ENCODE peak calls at places on chromosome 14, in nine cellular contexts. P, I, Z, R, E, T, H, Q and J are unnamed samples.

GRCh38 chr14:70245026-70245425 is 56.3 kb upstream of the SLC8A3 start:
- DNase-seq in H (no peak), P (no peak), I (no peak), T (no peak), Q (no peak), E (no peak), Z (no peak), R (no peak), J (no peak)

GRCh38 chr14:55399183-55399582 is 12.4 kb downstream of the ATG14 start:
- DNase-seq in I (no peak), Q (peak; percentile 19), P (no peak), E (no peak), T (no peak), H (no peak), Z (no peak), R (no peak), J (no peak)

GRCh38 chr14:73567951-73568885 is 795 bp upstream of the ACOT2 start:
- DNase-seq in Z (peak; percentile 6), T (no peak), Q (peak; percentile 56), P (no peak), I (no peak), E (peak; percentile 77), R (peak; percentile 41), H (no peak), J (peak; percentile 33)

GRCh38 chr14:33512201-33512600 is 438.7 kb downstream of the EGLN3 start:
- DNase-seq in I (no peak), P (no peak), Z (peak; percentile 88), T (no peak), H (no peak), E (no peak), Q (peak; percentile 45), R (no peak), J (peak; percentile 79)

GRCh38 chr14:74456684-74457083 is 30.7 kb upstream of the SYNDIG1L start:
- DNase-seq in H (no peak), R (no peak), Q (no peak), Z (no peak), E (no peak), I (no peak), T (no peak), P (no peak), J (no peak)

GRCh38 chr14:31127690-31128089 is 79.9 kb downstream of the HECTD1 start:
- DNase-seq in T (peak; percentile 34), H (no peak), P (no peak), E (no peak), R (no peak), Q (no peak), I (no peak), Z (no peak), J (no peak)

GRCh38 chr14:85959063-85959462 is 429.1 kb downstream of the FLRT2 start:
- DNase-seq in Q (no peak), H (no peak), Z (no peak), R (no peak), P (no peak), I (no peak), E (no peak), T (no peak), J (no peak)

GRCh38 chr14:68916358-68916757 is 62.7 kb downstream of the ACTN1 start:
- DNase-seq in P (no peak), I (no peak), E (peak; percentile 44), H (no peak), Z (no peak), R (no peak), Q (no peak), T (no peak), J (no peak)

GRCh38 chr14:58535084-58535483 is 102.7 kb upstream of the DACT1 start:
- DNase-seq in Z (peak; percentile 60), I (no peak), E (peak; percentile 45), P (no peak), Q (no peak), R (peak; percentile 12), H (no peak), T (no peak), J (peak; percentile 16)

GRCh38 chr14:65476290-65476941 is 63.9 kb downstream of the FUT8 start:
- DNase-seq in Q (no peak), Z (no peak), T (no peak), R (no peak), P (no peak), I (no peak), H (no peak), E (no peak), J (no peak)

GRCh38 chr14:89123851-89124250 is 293.2 kb downstream of the FOXN3 start:
- DNase-seq in E (no peak), Q (no peak), T (no peak), Z (no peak), P (no peak), H (no peak), I (no peak), R (no peak), J (no peak)

GRCh38 chr14:75649337-75649736 is 11.3 kb downstream of the ERG28 start:
- DNase-seq in E (no peak), H (no peak), R (no peak), I (no peak), Q (no peak), T (no peak), P (no peak), Z (no peak), J (no peak)

GRCh38 chr14:75645051-75645450 is 15.6 kb downstream of the ERG28 start:
- DNase-seq in H (no peak), I (no peak), Z (no peak), T (no peak), E (no peak), R (no peak), Q (no peak), P (no peak), J (no peak)

GRCh38 chr14:75648066-75648838 is 12.4 kb downstream of the ERG28 start:
- DNase-seq in H (no peak), E (peak; percentile 86), I (no peak), T (no peak), Z (peak; percentile 99), Q (peak; percentile 98), P (peak; percentile 72), R (peak; percentile 99), J (peak; percentile 78)

GRCh38 chr14:75647650-75648049 is 13.0 kb downstream of the ERG28 start:
- DNase-seq in I (no peak), H (no peak), Q (peak; percentile 37), R (peak; percentile 26), E (no peak), T (no peak), P (no peak), Z (peak; percentile 72), J (peak; percentile 26)

GRCh38 chr14:75646762-75647161 is 13.9 kb downstream of the ERG28 start:
- DNase-seq in R (no peak), I (no peak), P (no peak), Z (no peak), T (no peak), E (no peak), Q (peak; percentile 44), H (no peak), J (no peak)
- H3K4me3 ChIP-seq in R (no peak overlapping the region), I (no peak overlapping the region), P (no peak overlapping the region), Z (no peak overlapping the region), T (no peak overlapping the region), E (no peak overlapping the region), Q (no peak overlapping the region), H (no peak overlapping the region), J (no peak overlapping the region)

DNA sequence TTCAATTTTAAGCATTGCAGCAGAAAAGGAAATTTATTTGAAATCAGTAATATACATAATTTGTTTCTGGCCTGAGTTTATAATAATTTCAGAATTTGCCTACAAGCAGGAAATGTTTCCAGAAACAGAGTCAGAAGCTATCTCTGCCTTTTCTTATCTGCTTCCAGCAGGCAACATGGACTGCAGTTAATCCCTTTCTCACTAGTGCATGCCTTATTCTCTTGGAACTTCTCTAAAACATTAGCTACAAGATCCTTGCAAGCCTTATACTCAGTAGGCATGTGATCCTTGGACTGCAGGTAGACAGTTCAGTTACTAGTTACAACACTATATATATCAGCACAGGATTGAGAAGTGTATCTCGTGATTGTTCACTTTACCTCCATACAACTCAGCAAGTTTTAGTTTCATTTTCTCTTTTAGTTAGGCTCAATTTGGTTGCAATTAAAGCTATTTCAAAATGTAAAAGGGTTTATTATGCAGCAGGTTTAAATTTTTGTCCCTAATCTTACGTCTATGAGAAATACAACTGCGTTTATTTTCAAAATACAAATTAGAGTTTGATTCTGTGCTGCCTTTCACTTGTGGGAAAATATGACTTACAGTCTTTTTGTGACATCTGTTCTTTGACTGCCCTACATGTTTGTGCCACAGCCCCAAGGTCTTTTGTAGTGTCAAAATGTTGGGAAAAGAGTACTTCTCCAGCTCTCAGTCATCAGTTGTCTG is 709.1 kb upstream of the FOXG1 start:
- DNase-seq in E (no peak), I (no peak), Z (peak; percentile 0), Q (no peak), T (no peak), P (no peak), R (no peak), H (no peak), J (no peak)
- H3K4me3 ChIP-seq in E (no peak overlapping the region), I (peak overlapping the region; percentile 43), Z (no peak overlapping the region), Q (no peak overlapping the region), T (no peak overlapping the region), P (peak overlapping the region; percentile 35), R (no peak overlapping the region), H (peak overlapping the region; percentile 58), J (no peak overlapping the region)

GRCh38 chr14:103528512-103529382 is at the start of gene TRMT61A:
- DNase-seq in Z (peak; percentile 91), R (peak; percentile 92), I (peak; percentile 89), T (peak; percentile 77), Q (peak; percentile 96), E (peak; percentile 100), H (peak; percentile 99), P (peak; percentile 92), J (peak; percentile 92)

GRCh38 chr14:103531421-103532215 is 2.6 kb downstream of the TRMT61A start:
- DNase-seq in H (no peak), Q (no peak), P (no peak), R (no peak), T (no peak), Z (no peak), I (no peak), E (peak; percentile 65), J (no peak)

GRCh38 chr14:103529383-103530365 is 678 bp downstream of the TRMT61A start:
- DNase-seq in I (no peak), H (no peak), E (peak; percentile 86), P (no peak), R (no peak), Z (no peak), T (no peak), Q (no peak), J (no peak)

GRCh38 chr14:103530831-103531230 is 1.8 kb downstream of the TRMT61A start:
- DNase-seq in E (peak; percentile 81), H (no peak), Z (no peak), Q (no peak), T (no peak), P (no peak), R (no peak), I (no peak), J (no peak)

GRCh38 chr14:103530390-103530789 is 1.4 kb downstream of the TRMT61A start:
- DNase-seq in P (no peak), Q (no peak), E (peak; percentile 93), Z (no peak), T (no peak), R (peak; percentile 13), I (no peak), H (no peak), J (no peak)
- H3K4me3 ChIP-seq in P (no peak overlapping the region), Q (peak overlapping the region; percentile 92), E (no peak overlapping the region), Z (no peak overlapping the region), T (peak overlapping the region; percentile 87), R (no peak overlapping the region), I (peak overlapping the region; percentile 97), H (peak overlapping the region; percentile 94), J (peak overlapping the region; percentile 95)

DNA sequence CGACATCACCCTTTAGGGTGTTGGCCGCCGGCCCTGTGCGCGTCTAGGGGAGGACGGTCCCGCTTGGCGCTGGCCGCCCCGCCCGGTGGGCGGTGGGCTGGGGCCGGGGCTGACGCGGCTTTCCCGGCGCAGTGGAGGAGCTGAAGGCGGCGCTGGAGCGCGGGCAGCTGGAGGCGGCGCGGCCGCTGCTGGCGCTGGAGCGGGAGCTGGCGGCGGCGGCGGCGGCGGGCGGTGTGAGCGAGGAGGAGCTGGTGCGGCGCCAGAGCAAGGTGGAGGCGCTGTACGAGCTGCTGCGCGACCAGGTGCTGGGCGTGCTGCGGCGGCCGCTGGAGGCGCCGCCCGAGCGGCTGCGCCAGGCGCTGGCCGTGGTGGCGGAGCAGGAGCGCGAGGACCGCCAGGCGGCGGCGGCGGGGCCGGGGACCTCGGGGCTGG is 3.6 kb downstream of the TNFAIP2 start:
- DNase-seq in P (peak; percentile 87), R (no peak), Q (peak; percentile 42), T (no peak), Z (no peak), H (peak; percentile 89), I (no peak), E (peak; percentile 82), J (no peak)
- H3K4me3 ChIP-seq in P (peak overlapping the region; percentile 14), R (no peak overlapping the region), Q (no peak overlapping the region), T (no peak overlapping the region), Z (peak overlapping the region; percentile 8), H (peak overlapping the region; percentile 46), I (peak overlapping the region; percentile 50), E (no peak overlapping the region), J (peak overlapping the region; percentile 20)